ENCODE peak calls at places on chromosome 2, in four cellular contexts. K is mammary epithelial cell, F is NT2/D1, M is hepatocyte. L is an unnamed sample. For H3K4me1, the result is how much of the 10 kb centered on the place peaks cover.

GRCh38 chr2:181007086-181007837 is 26.9 kb downstream of the UBE2E3 start:
- DNase-seq in M (no peak), F (no peak), K (no peak), L (no peak)

GRCh38 chr2:229672021-229672420 is 42.3 kb downstream of the DNER start:
- DNase-seq in M (no peak), F (no peak), K (no peak), L (no peak)

GRCh38 chr2:142588269-142588668 is 289.2 kb upstream of the KYNU start:
- DNase-seq in F (no peak), M (no peak), K (no peak), L (no peak)

GRCh38 chr2:182891611-182892010 is 25.2 kb upstream of the FRZB start:
- DNase-seq in M (no peak), F (no peak), K (no peak), L (peak)

GRCh38 chr2:207632575-207633492 is 7.6 kb upstream of the METTL21A start:
- DNase-seq in F (no peak), K (peak), M (peak), L (peak)

GRCh38 chr2:187698374-187699110 is 144.3 kb upstream of the TFPI start:
- DNase-seq in K (no peak), M (no peak), F (no peak), L (no peak)

GRCh38 chr2:85744771-85745601 is 8.8 kb upstream of the ATOH8 start:
- DNase-seq in K (no peak), M (no peak), F (no peak), L (no peak)

GRCh38 chr2:28318023-28318422 is 74.6 kb upstream of the FOSL2 start:
- DNase-seq in F (no peak), M (no peak), K (no peak), L (no peak)

GRCh38 chr2:178193823-178194599 is at the start of gene OSBPL6:
- DNase-seq in K (peak), F (peak), M (peak), L (peak)

GRCh38 chr2:112321375-112322320 is 46.3 kb downstream of the ZC3H6 start:
- DNase-seq in M (no peak), F (no peak), K (peak), L (no peak)

GRCh38 chr2:9178110-9178904 is 28.3 kb upstream of the ASAP2 start:
- DNase-seq in K (peak), F (no peak), M (peak), L (no peak)

GRCh38 chr2:237864940-237865622 is 5.7 kb downstream of the RAMP1 start:
- DNase-seq in F (no peak), K (peak), M (peak), L (peak)

GRCh38 chr2:112173646-112174319 is 35.6 kb downstream of the FBLN7 start:
- DNase-seq in M (no peak), F (no peak), K (no peak), L (no peak)

GRCh38 chr2:10594481-10594880 is 95.3 kb downstream of the NOL10 start:
- DNase-seq in K (no peak), M (no peak), F (no peak), L (no peak)

GRCh38 chr2:2852015-2852777 is 521.1 kb upstream of the MYT1L start:
- DNase-seq in F (no peak), M (no peak), K (no peak), L (no peak)

GRCh38 chr2:70062270-70062669 is 25.0 kb upstream of the PCBP1 start:
- DNase-seq in M (no peak), F (no peak), K (no peak), L (no peak)

GRCh38 chr2:136247204-136247990 is 129.4 kb upstream of the CXCR4 start:
- DNase-seq in M (no peak), K (peak), F (no peak), L (no peak)

GRCh38 chr2:60641866-60642788 is 88.7 kb upstream of the BCL11A start:
- DNase-seq in M (peak), K (peak), F (peak), L (peak)

GRCh38 chr2:127637725-127638252 is 8.2 kb upstream of the GPR17 start:
- DNase-seq in K (peak), F (peak), M (peak), L (peak)

GRCh38 chr2:214322662-214323061 is 88.2 kb upstream of the VWC2L start:
- DNase-seq in M (no peak), K (peak), F (no peak), L (no peak)

GRCh38 chr2:24489465-24489864 is 1.6 kb upstream of the NCOA1 start:
- DNase-seq in F (no peak), K (no peak), M (peak), L (no peak)

GRCh38 chr2:203346624-203347023 is 18.4 kb downstream of the ABI2 start:
- DNase-seq in F (no peak), M (no peak), K (no peak), L (no peak)

GRCh38 chr2:235270291-235270690 is 223.6 kb upstream of the AGAP1 start:
- DNase-seq in F (no peak), M (no peak), K (no peak), L (no peak)

GRCh38 chr2:20067992-20068727 is 16.7 kb upstream of the LAPTM4A start:
- DNase-seq in K (peak), F (no peak), M (no peak), L (peak)
- H3K4me1 ChIP-seq in K (half or more), F (under half), M (under half), L (under half)

DNA sequence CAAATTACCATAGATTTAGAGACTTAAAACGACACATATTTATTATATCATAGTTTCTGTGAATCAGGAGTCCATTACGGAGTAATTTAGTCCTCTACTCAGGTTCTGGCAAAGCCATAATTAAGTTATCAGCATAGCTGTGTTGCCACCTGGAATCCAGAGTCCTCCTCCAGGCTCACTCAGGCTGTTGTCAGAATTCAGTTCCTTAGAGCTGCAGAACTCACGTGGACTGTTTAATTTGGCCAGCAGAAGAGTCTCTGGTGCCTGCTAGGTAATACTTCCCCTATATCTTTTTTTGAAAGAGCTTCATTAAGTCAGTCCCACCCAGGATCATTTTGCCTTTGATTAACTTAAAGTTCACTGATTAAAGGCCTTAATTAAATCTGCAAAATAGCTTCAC is 891.5 kb downstream of the SUCLG1 start:
- DNase-seq in M (no peak), F (no peak), K (no peak), L (no peak)
- H3K4me1 ChIP-seq in M (under half), F (under half), K (under half), L (under half)

DNA sequence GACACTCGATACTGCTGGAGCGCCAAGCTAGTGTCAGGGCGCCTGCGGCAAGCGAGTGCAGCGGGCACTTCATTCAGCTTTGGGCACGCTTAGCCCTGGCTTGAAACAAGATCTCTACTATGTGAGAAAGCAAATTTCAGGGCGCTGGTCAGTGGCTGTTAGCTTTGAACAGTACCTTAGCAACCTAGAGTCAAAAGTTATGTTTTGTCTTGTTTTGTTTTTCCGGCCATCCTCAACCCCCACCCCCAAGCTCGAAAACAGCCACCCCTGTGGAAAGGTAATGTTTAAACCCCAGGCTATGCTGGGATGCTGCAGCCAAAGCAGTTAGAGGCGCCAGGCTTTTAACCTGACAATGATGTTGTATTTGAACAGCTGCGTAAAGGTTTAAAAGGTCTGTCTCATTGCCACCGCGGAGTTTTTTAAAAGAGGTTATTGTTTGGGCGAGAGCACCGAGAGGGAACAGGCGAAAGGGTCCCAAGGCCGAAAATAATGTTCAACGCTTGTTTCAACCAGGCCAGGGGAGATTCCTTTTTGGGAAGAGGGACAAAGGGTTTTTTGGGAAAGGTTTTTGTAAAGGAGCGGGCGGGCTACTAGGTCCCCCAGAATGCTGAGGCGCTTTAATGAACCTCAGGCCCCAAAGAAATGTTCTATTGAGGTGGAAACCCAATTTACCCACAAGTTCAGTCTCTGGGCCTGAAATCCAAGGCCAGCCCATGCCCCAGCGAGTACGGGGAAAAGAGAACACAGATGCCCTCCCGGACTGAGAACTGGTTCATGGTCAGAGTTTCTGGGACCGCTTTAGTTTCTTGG is 2.3 kb upstream of the HOXD10 start:
- DNase-seq in M (no peak), K (no peak), F (no peak), L (no peak)
- H3K4me1 ChIP-seq in M (under half), K (under half), F (under half), L (under half)

DNA sequence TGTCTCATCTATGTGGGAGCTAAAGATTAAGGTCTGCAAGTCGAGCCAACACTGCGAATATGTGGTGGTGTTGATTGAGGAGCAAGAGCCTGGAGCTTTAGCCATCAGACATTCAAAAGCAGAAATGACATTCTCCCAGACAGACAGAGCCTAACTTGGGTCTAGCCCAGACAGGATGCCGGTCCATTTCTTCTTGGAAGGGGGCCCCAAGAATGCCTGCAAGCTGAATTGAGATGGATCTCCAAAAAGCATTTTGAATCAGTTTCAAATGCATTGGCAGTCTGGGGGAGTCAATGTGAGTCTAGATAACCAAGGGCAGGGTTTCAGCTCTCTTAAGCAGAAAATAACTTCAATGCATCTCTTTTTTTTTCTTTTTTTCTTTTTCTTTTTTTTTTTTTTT is 30.0 kb upstream of the EML4 start:
- DNase-seq in M (no peak), K (no peak), F (no peak), L (no peak)
- H3K4me1 ChIP-seq in M (under half), K (under half), F (under half), L (under half)

DNA sequence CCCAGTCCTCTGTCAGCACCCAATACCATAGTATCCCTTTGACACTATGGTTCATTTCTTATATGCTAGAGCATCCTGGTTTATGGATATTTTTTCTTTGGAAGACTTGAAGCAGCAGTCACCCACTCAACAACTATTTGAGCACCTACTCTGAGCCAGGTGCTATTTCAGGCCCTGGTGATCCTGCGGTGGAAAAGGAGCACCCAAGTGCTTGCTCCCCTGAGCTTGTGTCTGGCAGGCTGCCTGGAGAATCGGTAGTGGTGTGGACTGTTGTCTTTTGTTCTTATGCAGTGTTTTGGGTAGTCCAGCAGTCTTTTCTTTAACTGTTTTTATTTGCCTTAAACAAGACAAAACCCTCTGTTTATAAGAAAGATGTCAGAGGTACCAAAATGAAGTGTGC is 28.9 kb downstream of the NCK2 start:
- DNase-seq in M (no peak), F (no peak), K (no peak), L (no peak)
- H3K4me1 ChIP-seq in M (under half), F (under half), K (under half), L (under half)

DNA sequence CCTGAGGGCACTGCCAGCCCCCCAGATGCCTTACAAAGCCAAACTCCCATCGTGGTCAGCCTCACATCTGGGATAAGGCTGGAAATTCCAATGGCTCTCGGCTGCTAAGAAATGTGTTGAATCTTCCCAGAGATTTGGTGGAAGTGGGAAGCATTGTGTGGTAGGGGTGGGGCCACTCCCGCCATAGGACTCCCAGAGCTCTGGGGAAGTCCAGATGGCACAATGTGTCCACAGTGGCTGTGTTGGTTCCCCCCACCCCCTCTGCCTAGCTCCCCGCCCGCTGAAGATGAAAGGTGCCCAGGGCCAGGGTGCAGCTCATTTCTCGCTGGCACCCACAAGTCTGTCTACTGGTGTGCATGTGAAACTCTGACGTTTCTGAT is 199.3 kb downstream of the ZFP36L2 start:
- DNase-seq in F (no peak), K (no peak), M (no peak), L (no peak)
- H3K4me1 ChIP-seq in F (under half), K (under half), M (under half), L (under half)

L was measured in foreskin keratinocyte.